ENCODE peak calls at places on chromosomes 12 and 14, in six cellular contexts. V, F, K, M, W and P are unnamed samples. For H4K20me1, the result is how much of the 10 kb centered on the place peaks cover.

GRCh38 chr14:89933002-89933401 is 21.5 kb downstream of the EFCAB11 start:
- DNase-seq in K (no peak), M (no peak), V (no peak), W (no peak), F (no peak), P (no peak)

GRCh38 chr12:100445081-100445481 is 28.6 kb upstream of the NR1H4 start:
- DNase-seq in V (no peak), W (no peak), K (no peak), M (peak), F (no peak), P (no peak)

GRCh38 chr14:100401031-100401692 is 78.0 kb downstream of the SLC25A47 start:
- DNase-seq in F (no peak), V (no peak), K (no peak), M (no peak), W (no peak), P (no peak)

GRCh38 chr12:14768823-14769405 is 34.4 kb downstream of the WBP11 start:
- DNase-seq in W (peak), M (no peak), K (no peak), V (peak), F (peak), P (peak)

GRCh38 chr14:39289523-39289922 is 55.8 kb downstream of the MIA2 start:
- DNase-seq in W (no peak), V (no peak), M (no peak), F (no peak), K (no peak), P (no peak)

GRCh38 chr14:31842905-31843304 is 234.2 kb upstream of the ARHGAP5 start:
- DNase-seq in V (peak), F (no peak), W (peak), M (no peak), K (no peak), P (no peak)

GRCh38 chr12:6688543-6688999 is 604 bp downstream of the ZNF384 start:
- DNase-seq in V (peak), W (no peak), F (peak), K (no peak), M (no peak), P (no peak)

GRCh38 chr12:106226884-106227640 is 20.8 kb downstream of the CKAP4 start:
- DNase-seq in W (peak), M (peak), V (peak), K (no peak), F (peak), P (peak)

GRCh38 chr12:14261096-14261495 is 104.4 kb upstream of the ATF7IP start:
- DNase-seq in M (no peak), K (no peak), F (no peak), W (no peak), V (no peak), P (no peak)

GRCh38 chr12:81809829-81810595 is 50.9 kb upstream of the PPFIA2 start:
- DNase-seq in M (peak), V (no peak), F (no peak), K (no peak), W (peak), P (no peak)

GRCh38 chr14:81784084-81784483 is 250.4 kb upstream of the SEL1L start:
- DNase-seq in F (no peak), K (no peak), W (no peak), M (no peak), V (no peak), P (no peak)

GRCh38 chr12:99529966-99530365 is 117.6 kb upstream of the GARIN6 start:
- DNase-seq in V (peak), F (peak), K (no peak), W (peak), M (no peak), P (peak)

GRCh38 chr12:42010715-42011114 is 134.0 kb downstream of the GXYLT1 start:
- DNase-seq in W (no peak), F (no peak), V (no peak), M (no peak), K (no peak), P (no peak)

GRCh38 chr14:101590062-101590461 is 28.8 kb downstream of the DIO3 start:
- DNase-seq in W (no peak), F (no peak), V (no peak), K (no peak), M (peak), P (no peak)

GRCh38 chr14:92687681-92688433 is 60.6 kb downstream of the LGMN start:
- DNase-seq in W (peak), M (no peak), V (no peak), F (no peak), K (no peak), P (no peak)

GRCh38 chr14:95396221-95396620 is 76.5 kb upstream of the CLMN start:
- DNase-seq in V (no peak), F (no peak), K (no peak), M (no peak), W (no peak), P (no peak)

GRCh38 chr12:122021822-122022392 is at the start of gene BCL7A:
- DNase-seq in M (peak), K (no peak), F (peak), V (peak), W (peak), P (peak)

GRCh38 chr14:99595034-99595433 is 9.0 kb downstream of the CCDC85C start:
- DNase-seq in V (no peak), M (peak), W (no peak), F (no peak), K (no peak), P (no peak)

GRCh38 chr12:7090222-7090998 is 1.8 kb downstream of the C1R start:
- DNase-seq in K (no peak), F (peak), M (peak), W (no peak), V (peak), P (peak)

GRCh38 chr12:28893365-28893764 is 255.7 kb upstream of the FAR2 start:
- DNase-seq in W (no peak), K (no peak), V (peak), M (peak), F (peak), P (no peak)

GRCh38 chr12:132766380-132767085 is 4.9 kb upstream of the ANKLE2 start:
- DNase-seq in K (no peak), V (peak), M (peak), F (peak), W (peak), P (no peak)

GRCh38 chr12:113347-113746 is 46.8 kb downstream of the IQSEC3 start:
- DNase-seq in F (peak), M (no peak), K (no peak), V (no peak), W (no peak), P (no peak)

GRCh38 chr14:74979442-74980397 is 23.0 kb upstream of the EIF2B2 start:
- DNase-seq in V (peak), F (peak), K (no peak), W (peak), M (no peak), P (no peak)

GRCh38 chr14:103402700-103403099 is 17.5 kb downstream of the MARK3 start:
- DNase-seq in K (no peak), W (peak), V (peak), M (peak), F (peak), P (no peak)
- H4K20me1 ChIP-seq in K (half or more), W (under half), V (under half), M (half or more), F (half or more), P (under half)

GRCh38 chr12:69240625-69240984 is 1.2 kb downstream of the CPSF6 start:
- DNase-seq in K (no peak), F (peak), W (peak), M (peak), V (peak), P (peak)
- H2AFZ ChIP-seq in K (no peak), F (no peak), W (no peak), M (no peak), V (peak), P (no peak)

GRCh38 chr12:52899338-52900035 is 5.4 kb downstream of the KRT8 start:
- DNase-seq in F (no peak), M (no peak), W (no peak), K (no peak), V (no peak), P (no peak)
- H4K20me1 ChIP-seq in F (under half), M (under half), W (under half), K (under half), V (under half), P (under half)

GRCh38 chr14:77653473-77653872 is 37.0 kb upstream of the SPTLC2 start:
- DNase-seq in K (no peak), W (no peak), V (peak), F (no peak), M (no peak), P (no peak)
- H2AFZ ChIP-seq in K (no peak), W (no peak), V (no peak), F (peak), M (no peak), P (no peak)

DNA sequence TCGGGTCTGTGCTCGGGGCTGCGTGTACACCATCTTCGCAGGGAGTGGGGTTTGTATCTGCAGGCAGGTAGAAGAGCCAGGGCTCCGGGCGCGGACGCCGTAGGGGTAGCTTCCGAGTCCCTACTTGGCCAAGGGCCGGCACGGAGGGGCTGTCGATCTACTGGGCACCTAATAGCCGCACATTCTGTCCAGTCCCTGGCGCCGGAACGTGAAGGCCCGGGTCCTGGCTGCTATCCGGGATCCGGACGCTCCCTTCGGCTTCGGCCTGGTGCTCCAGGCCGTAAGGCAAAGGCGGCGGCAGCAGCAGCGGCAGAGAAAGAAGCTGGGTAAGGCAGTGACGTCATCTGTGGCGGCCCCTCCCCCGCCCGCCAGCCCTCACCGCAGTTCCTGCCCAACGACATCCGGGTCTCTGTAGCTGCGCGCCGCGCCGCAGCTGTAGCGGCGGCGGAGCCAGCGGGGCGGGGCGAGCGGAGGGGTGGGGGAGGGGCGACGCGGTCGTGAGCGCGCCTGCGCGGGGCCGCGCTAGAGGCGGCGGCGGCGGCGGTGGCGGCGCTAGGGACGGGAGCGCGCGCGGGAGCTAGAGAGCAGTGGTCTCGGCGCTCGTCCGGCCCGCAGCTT is at the start of gene PPM1A:
- DNase-seq in W (peak), V (peak), M (peak), F (peak), K (peak), P (peak)
- H4K20me1 ChIP-seq in W (under half), V (under half), M (under half), F (under half), K (under half), P (under half)

GRCh38 chr12:103879878-103880277 is 38.8 kb upstream of the NT5DC3 start:
- DNase-seq in M (no peak), V (no peak), K (no peak), W (no peak), F (no peak), P (no peak)

GRCh38 chr12:103880299-103881142 is 39.5 kb upstream of the NT5DC3 start:
- DNase-seq in F (no peak), W (no peak), K (peak), M (peak), V (no peak), P (peak)

GRCh38 chr12:103877288-103877687 is 36.3 kb upstream of the NT5DC3 start:
- DNase-seq in F (no peak), M (no peak), W (no peak), K (no peak), V (no peak), P (no peak)

GRCh38 chr12:103879048-103879692 is 38.1 kb upstream of the NT5DC3 start:
- DNase-seq in V (no peak), M (no peak), W (no peak), K (no peak), F (no peak), P (no peak)

DNA sequence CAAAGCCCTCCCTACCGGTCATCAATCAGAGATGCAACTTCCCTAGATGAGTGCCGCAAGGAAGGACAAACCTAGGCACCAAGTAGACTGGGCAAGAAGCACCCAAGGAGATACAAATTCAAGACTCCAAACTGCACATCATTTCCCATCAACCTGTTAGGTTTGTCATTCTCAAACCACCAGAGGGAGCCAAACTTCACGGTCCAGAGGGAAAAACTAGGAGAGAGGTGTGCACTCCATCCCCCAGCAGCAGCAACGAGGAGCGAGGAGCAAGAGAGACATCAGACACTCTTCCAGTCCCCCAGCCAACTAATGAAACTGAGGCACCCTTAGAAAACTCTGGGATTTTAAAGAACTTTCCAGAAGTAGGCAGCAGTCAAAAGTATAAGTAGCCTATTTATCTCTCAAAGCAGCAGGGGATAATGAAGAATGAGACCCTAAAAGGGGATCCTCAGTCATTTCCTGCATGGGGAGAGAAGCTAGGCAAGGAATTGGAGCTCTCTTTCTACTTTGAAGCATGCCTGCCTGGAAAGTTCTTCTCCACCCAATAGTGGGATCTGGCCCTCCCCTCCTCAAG is 37.0 kb upstream of the NT5DC3 start:
- DNase-seq in K (peak), W (peak), F (peak), V (peak), M (peak), P (peak)
- H2AFZ ChIP-seq in K (peak), W (peak), F (no peak), V (no peak), M (peak), P (peak)

GRCh38 chr14:73105727-73106126 is 30.6 kb upstream of the PSEN1 start:
- DNase-seq in F (no peak), V (no peak), W (no peak), K (no peak), M (no peak), P (no peak)
- H4K20me1 ChIP-seq in F (under half), V (under half), W (under half), K (under half), M (under half), P (under half)